ENCODE peak calls at places on chromosomes 13 and 19, in six cellular contexts. One of them, this sample, is unnamed.

GRCh38 chr19:39167461-39168257 is 29.1 kb upstream of the NCCRP1 start:
- ATAC-seq in heart right ventricle: no peak
- ATAC-seq in left cardiac atrium: no peak
- ATAC-seq in CD4-positive, alpha-beta T cell: no peak
- ATAC-seq in CD4-positive, CD25-positive, alpha-beta regulatory T cell: no peak
- ATAC-seq in foreskin keratinocyte: peak
- ATAC-seq in this sample: no peak

GRCh38 chr13:98103942-98104880 is 38.7 kb upstream of the FARP1 start:
- ATAC-seq in left cardiac atrium: no peak
- ATAC-seq in CD4-positive, CD25-positive, alpha-beta regulatory T cell: no peak
- ATAC-seq in CD4-positive, alpha-beta T cell: no peak
- ATAC-seq in heart right ventricle: no peak
- ATAC-seq in foreskin keratinocyte: peak
- ATAC-seq in this sample: no peak

GRCh38 chr13:99028890-99029289 is 51.0 kb upstream of the DOCK9 start:
- ATAC-seq in CD4-positive, CD25-positive, alpha-beta regulatory T cell: peak
- ATAC-seq in foreskin keratinocyte: no peak
- ATAC-seq in left cardiac atrium: no peak
- ATAC-seq in CD4-positive, alpha-beta T cell: peak
- ATAC-seq in heart right ventricle: no peak
- ATAC-seq in this sample: no peak

GRCh38 chr13:109180905-109181425 is 551.6 kb downstream of the MYO16 start:
- ATAC-seq in CD4-positive, CD25-positive, alpha-beta regulatory T cell: no peak
- ATAC-seq in foreskin keratinocyte: peak
- ATAC-seq in CD4-positive, alpha-beta T cell: no peak
- ATAC-seq in heart right ventricle: no peak
- ATAC-seq in left cardiac atrium: no peak
- ATAC-seq in this sample: no peak

GRCh38 chr19:45753548-45753947 is 15.5 kb downstream of the SIX5 start:
- ATAC-seq in CD4-positive, alpha-beta T cell: no peak
- ATAC-seq in CD4-positive, CD25-positive, alpha-beta regulatory T cell: no peak
- ATAC-seq in left cardiac atrium: no peak
- ATAC-seq in foreskin keratinocyte: no peak
- ATAC-seq in heart right ventricle: no peak
- ATAC-seq in this sample: no peak

GRCh38 chr19:30666301-30666803 is 294.2 kb downstream of the ZNF536 start:
- ATAC-seq in heart right ventricle: no peak
- ATAC-seq in CD4-positive, alpha-beta T cell: no peak
- ATAC-seq in CD4-positive, CD25-positive, alpha-beta regulatory T cell: no peak
- ATAC-seq in left cardiac atrium: no peak
- ATAC-seq in foreskin keratinocyte: peak
- ATAC-seq in this sample: no peak

GRCh38 chr13:85864963-85865530 is 65.8 kb upstream of the SLITRK6 start:
- ATAC-seq in heart right ventricle: no peak
- ATAC-seq in foreskin keratinocyte: peak
- ATAC-seq in CD4-positive, CD25-positive, alpha-beta regulatory T cell: no peak
- ATAC-seq in CD4-positive, alpha-beta T cell: no peak
- ATAC-seq in left cardiac atrium: no peak
- ATAC-seq in this sample: no peak

GRCh38 chr19:4266253-4267000 is 12.6 kb upstream of the SHD start:
- ATAC-seq in foreskin keratinocyte: no peak
- ATAC-seq in CD4-positive, CD25-positive, alpha-beta regulatory T cell: no peak
- ATAC-seq in heart right ventricle: no peak
- ATAC-seq in CD4-positive, alpha-beta T cell: no peak
- ATAC-seq in left cardiac atrium: no peak
- ATAC-seq in this sample: no peak

GRCh38 chr13:65784088-65784816 is 1445.9 kb downstream of the PCDH9 start:
- ATAC-seq in heart right ventricle: no peak
- ATAC-seq in CD4-positive, alpha-beta T cell: no peak
- ATAC-seq in CD4-positive, CD25-positive, alpha-beta regulatory T cell: no peak
- ATAC-seq in left cardiac atrium: no peak
- ATAC-seq in foreskin keratinocyte: no peak
- ATAC-seq in this sample: peak

GRCh38 chr13:29081036-29081435 is 260.9 kb downstream of the MTUS2 start:
- ATAC-seq in heart right ventricle: no peak
- ATAC-seq in CD4-positive, CD25-positive, alpha-beta regulatory T cell: peak
- ATAC-seq in left cardiac atrium: no peak
- ATAC-seq in foreskin keratinocyte: no peak
- ATAC-seq in CD4-positive, alpha-beta T cell: peak
- ATAC-seq in this sample: no peak

GRCh38 chr13:97600438-97601080 is 166.6 kb downstream of the RAP2A start:
- ATAC-seq in heart right ventricle: no peak
- ATAC-seq in CD4-positive, CD25-positive, alpha-beta regulatory T cell: no peak
- ATAC-seq in foreskin keratinocyte: peak
- ATAC-seq in CD4-positive, alpha-beta T cell: no peak
- ATAC-seq in left cardiac atrium: peak
- ATAC-seq in this sample: no peak

GRCh38 chr19:47379398-47379938 is 30.4 kb downstream of the DHX34 start:
- ATAC-seq in heart right ventricle: no peak
- ATAC-seq in CD4-positive, CD25-positive, alpha-beta regulatory T cell: no peak
- ATAC-seq in CD4-positive, alpha-beta T cell: no peak
- ATAC-seq in left cardiac atrium: no peak
- ATAC-seq in foreskin keratinocyte: no peak
- ATAC-seq in this sample: no peak

GRCh38 chr13:19567820-19568534 is 6.6 kb upstream of the TPTE2 start:
- ATAC-seq in CD4-positive, CD25-positive, alpha-beta regulatory T cell: no peak
- ATAC-seq in foreskin keratinocyte: no peak
- ATAC-seq in CD4-positive, alpha-beta T cell: no peak
- ATAC-seq in heart right ventricle: no peak
- ATAC-seq in left cardiac atrium: no peak
- ATAC-seq in this sample: no peak

GRCh38 chr19:57319869-57320179 is 448 bp upstream of the ZNF543 start:
- ATAC-seq in left cardiac atrium: no peak
- ATAC-seq in foreskin keratinocyte: peak
- ATAC-seq in CD4-positive, CD25-positive, alpha-beta regulatory T cell: no peak
- ATAC-seq in heart right ventricle: peak
- ATAC-seq in CD4-positive, alpha-beta T cell: no peak
- ATAC-seq in this sample: peak

GRCh38 chr13:76798037-76798436 is 88.2 kb downstream of the KCTD12 start:
- ATAC-seq in left cardiac atrium: peak
- ATAC-seq in CD4-positive, alpha-beta T cell: no peak
- ATAC-seq in foreskin keratinocyte: peak
- ATAC-seq in CD4-positive, CD25-positive, alpha-beta regulatory T cell: no peak
- ATAC-seq in heart right ventricle: no peak
- ATAC-seq in this sample: no peak

GRCh38 chr19:17346109-17346671 is 8.8 kb downstream of the GTPBP3 start:
- ATAC-seq in heart right ventricle: peak
- ATAC-seq in foreskin keratinocyte: peak
- ATAC-seq in left cardiac atrium: peak
- ATAC-seq in CD4-positive, CD25-positive, alpha-beta regulatory T cell: peak
- ATAC-seq in CD4-positive, alpha-beta T cell: peak
- ATAC-seq in this sample: peak